ENCODE peak calls at places on chromosomes 7 and 10, in eight cellular contexts. G is psoas muscle, A is WERI-Rb-1, D is right atrium auricular region, N is PC-3, Z is mammary epithelial cell, B is adrenal gland, P is lung. E is an unnamed sample. For H3K36me3 and H3K9me3, the result is how much of the 10 kb centered on the place peaks cover.

GRCh38 chr7:47501406-47501805 is 80.5 kb downstream of the TNS3 start:
- DNase-seq in G (no peak), B (peak), A (no peak), N (no peak), D (no peak), P (no peak), Z (no peak), E (no peak)

GRCh38 chr10:28250782-28251181 is 52.1 kb downstream of the MPP7 start:
- DNase-seq in Z (peak), A (no peak), B (no peak), D (no peak), N (peak), G (no peak), P (no peak), E (no peak)

GRCh38 chr10:4144802-4145201 is 359.8 kb upstream of the KLF6 start:
- DNase-seq in D (no peak), N (peak), Z (peak), P (no peak), B (no peak), A (no peak), G (no peak), E (no peak)

GRCh38 chr7:29035044-29035740 is 77.1 kb upstream of the TRIL start:
- DNase-seq in G (peak), P (no peak), Z (peak), N (peak), A (no peak), B (peak), D (no peak), E (peak)

GRCh38 chr10:72094574-72094973 is 6.2 kb upstream of the SPOCK2 start:
- DNase-seq in D (no peak), Z (no peak), P (no peak), A (no peak), N (no peak), B (no peak), G (no peak), E (no peak)

GRCh38 chr10:24872049-24872789 is 80.2 kb downstream of the PRTFDC1 start:
- DNase-seq in P (no peak), N (no peak), Z (no peak), A (no peak), D (no peak), B (peak), G (no peak), E (no peak)

GRCh38 chr10:99276848-99277486 is 41.3 kb upstream of the HPSE2 start:
- DNase-seq in B (no peak), Z (no peak), P (no peak), D (no peak), A (no peak), N (peak), G (no peak), E (no peak)

GRCh38 chr10:57696641-57697040 is 571.1 kb downstream of the IPMK start:
- DNase-seq in A (no peak), P (no peak), D (no peak), Z (peak), G (no peak), B (no peak), N (peak), E (no peak)

GRCh38 chr10:533611-534566 is 155.6 kb downstream of the DIP2C start:
- DNase-seq in N (no peak), Z (no peak), P (no peak), A (no peak), D (no peak), G (no peak), B (no peak), E (peak)

GRCh38 chr10:49592726-49593563 is 17.2 kb upstream of the SLC18A3 start:
- DNase-seq in D (peak), Z (peak), G (no peak), A (peak), N (peak), B (peak), P (peak), E (peak)

GRCh38 chr7:91182819-91183405 is 81.3 kb upstream of the FZD1 start:
- DNase-seq in A (no peak), P (no peak), B (no peak), N (peak), G (no peak), D (no peak), Z (peak), E (no peak)

GRCh38 chr10:78540355-78541076 is 506.9 kb downstream of the RPS24 start:
- DNase-seq in D (no peak), B (no peak), P (no peak), Z (no peak), G (no peak), A (no peak), N (peak), E (no peak)

GRCh38 chr10:128178319-128178937 is 52.2 kb upstream of the MKI67 start:
- DNase-seq in D (no peak), A (peak), N (peak), Z (no peak), G (no peak), B (no peak), P (no peak), E (no peak)

GRCh38 chr10:43407148-43407575 is 1.8 kb downstream of the HNRNPF start:
- DNase-seq in D (no peak), A (peak), Z (peak), P (peak), N (peak), B (peak), G (peak), E (peak)

GRCh38 chr7:82578430-82578829 is 134.9 kb upstream of the CACNA2D1 start:
- DNase-seq in B (no peak), Z (peak), P (no peak), G (no peak), N (no peak), D (no peak), A (no peak), E (no peak)

GRCh38 chr10:84415539-84416244 is 87.3 kb downstream of the CCSER2 start:
- DNase-seq in B (no peak), A (no peak), Z (peak), N (peak), G (no peak), P (peak), D (no peak), E (no peak)

GRCh38 chr10:42836771-42837468 is 54.3 kb downstream of the BMS1 start:
- DNase-seq in D (no peak), A (peak), P (no peak), G (no peak), B (no peak), N (peak), Z (peak), E (no peak)

GRCh38 chr7:81676813-81677212 is 93.0 kb downstream of the HGF start:
- DNase-seq in P (no peak), A (no peak), G (no peak), D (no peak), N (no peak), Z (peak), B (peak), E (no peak)

GRCh38 chr7:47809387-47809786 is 138.9 kb downstream of the PKD1L1 start:
- DNase-seq in B (no peak), Z (no peak), G (no peak), D (no peak), P (no peak), A (no peak), N (no peak), E (no peak)

GRCh38 chr7:22319424-22320403 is 37.2 kb downstream of the RAPGEF5 start:
- DNase-seq in A (peak), P (no peak), D (no peak), Z (no peak), N (peak), B (no peak), G (no peak), E (no peak)

GRCh38 chr7:152847491-152847890 is 87.9 kb downstream of the ACTR3B start:
- DNase-seq in A (no peak), G (no peak), N (no peak), P (no peak), B (no peak), D (no peak), Z (no peak), E (no peak)

GRCh38 chr10:30357806-30358205 is 8.7 kb upstream of the MTPAP start:
- DNase-seq in B (no peak), A (no peak), G (no peak), Z (no peak), D (no peak), P (no peak), N (no peak), E (no peak)

GRCh38 chr7:29748286-29749099 is 57.8 kb upstream of the WIPF3 start:
- DNase-seq in N (peak), Z (peak), A (no peak), B (no peak), P (no peak), G (no peak), D (no peak), E (no peak)

GRCh38 chr10:47447740-47448139 is 36.2 kb downstream of the ANXA8 start:
- DNase-seq in D (no peak), Z (no peak), B (no peak), N (no peak), A (no peak), G (no peak), P (no peak), E (no peak)

GRCh38 chr10:109701583-109702215 is 221.6 kb downstream of the XPNPEP1 start:
- DNase-seq in A (no peak), Z (no peak), N (peak), B (no peak), G (no peak), D (no peak), P (no peak), E (no peak)

GRCh38 chr7:153522261-153522660 is 529.9 kb upstream of the DPP6 start:
- DNase-seq in G (no peak), A (no peak), N (no peak), D (no peak), P (no peak), Z (no peak), B (no peak), E (no peak)

GRCh38 chr7:30926323-30926722 is 14.7 kb downstream of the AQP1 start:
- DNase-seq in Z (no peak), B (no peak), N (no peak), P (peak), G (no peak), A (no peak), D (no peak), E (peak)

GRCh38 chr7:134254311-134254710 is 62.4 kb downstream of the SLC35B4 start:
- DNase-seq in Z (no peak), G (no peak), N (peak), D (no peak), A (no peak), P (no peak), B (no peak), E (no peak)

GRCh38 chr10:129870926-129871660 is 93.0 kb downstream of the EBF3 start:
- DNase-seq in G (no peak), B (no peak), D (no peak), A (peak), N (no peak), Z (peak), P (no peak), E (no peak)

GRCh38 chr10:48606530-48607355 is 1.9 kb upstream of the ARHGAP22 start:
- DNase-seq in B (peak), N (peak), D (peak), Z (peak), G (peak), A (no peak), P (peak), E (peak)

GRCh38 chr7:89681448-89681847 is 472.8 kb upstream of the STEAP1 start:
- DNase-seq in B (no peak), D (no peak), P (no peak), G (no peak), N (no peak), A (no peak), Z (no peak), E (no peak)

GRCh38 chr7:130084037-130084875 is 13.9 kb downstream of the KLHDC10 start:
- DNase-seq in P (no peak), A (no peak), D (no peak), B (peak), N (peak), G (peak), Z (no peak), E (no peak)

GRCh38 chr7:40604601-40605438 is 470.0 kb downstream of the SUGCT start:
- DNase-seq in A (peak), Z (no peak), D (no peak), N (no peak), G (peak), B (peak), P (peak), E (peak)

GRCh38 chr7:78279035-78279434 is 480.5 kb downstream of the PHTF2 start:
- DNase-seq in G (no peak), P (no peak), N (peak), D (no peak), A (no peak), B (no peak), Z (peak), E (no peak)

GRCh38 chr10:35059486-35059885 is 30.7 kb downstream of the CUL2 start:
- DNase-seq in G (no peak), N (no peak), B (no peak), Z (no peak), A (no peak), P (no peak), D (no peak), E (no peak)

GRCh38 chr10:91514025-91514424 is 103.9 kb downstream of the HECTD2 start:
- DNase-seq in D (no peak), B (no peak), N (peak), A (no peak), Z (no peak), G (no peak), P (no peak), E (no peak)

GRCh38 chr10:35452847-35453246 is 116.5 kb downstream of the CCNY start:
- DNase-seq in A (no peak), P (no peak), B (no peak), N (no peak), Z (no peak), D (no peak), G (no peak), E (no peak)

GRCh38 chr7:94654764-94655561 is 970 bp downstream of the SGCE start:
- DNase-seq in P (no peak), A (peak), B (peak), Z (peak), G (no peak), N (peak), D (no peak), E (peak)

GRCh38 chr10:132993271-132994260 is 51.2 kb upstream of the CFAP46 start:
- DNase-seq in B (no peak), Z (no peak), N (no peak), A (no peak), P (no peak), G (peak), D (no peak), E (no peak)

GRCh38 chr7:100685049-100685605 is 8.9 kb downstream of the GIGYF1 start:
- DNase-seq in P (no peak), D (no peak), B (no peak), A (no peak), Z (no peak), N (no peak), G (no peak), E (no peak)
- H3K36me3 ChIP-seq in P (half or more), D (half or more), B (half or more), A (half or more), Z (under half), N (under half), G (half or more), E (half or more)

DNA sequence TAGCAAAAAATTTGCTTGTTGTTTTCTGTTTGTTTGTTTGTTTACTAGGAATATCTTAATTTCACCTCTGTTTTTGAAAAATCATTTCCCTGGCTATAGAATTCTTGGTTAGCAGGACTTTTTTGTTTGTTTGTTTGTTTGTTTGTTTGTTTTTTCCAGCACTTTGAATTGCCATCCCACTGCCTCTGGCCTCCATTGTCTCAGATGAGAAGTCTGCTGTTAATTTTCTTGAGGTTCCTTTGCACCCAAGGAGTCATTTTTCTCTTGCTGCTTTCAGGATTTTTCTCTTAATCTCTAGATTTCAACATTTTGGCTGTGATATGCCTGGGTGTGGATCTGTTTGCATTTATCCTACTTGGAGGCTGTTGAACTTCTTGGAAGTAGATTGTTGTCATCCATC is 105.7 kb downstream of the FOXL3 start:
- DNase-seq in N (no peak), A (no peak), D (no peak), G (no peak), P (no peak), B (no peak), Z (no peak), E (no peak)
- H3K9me3 ChIP-seq in N (under half), A (under half), D (under half), G (under half), P (under half), B (under half), Z (under half), E (under half)

GRCh38 chr10:15642095-15642494 is 77.6 kb downstream of the ITGA8 start:
- DNase-seq in P (no peak), B (peak), Z (no peak), N (peak), A (no peak), D (no peak), G (no peak), E (no peak)

GRCh38 chr10:15636446-15636845 is 83.3 kb downstream of the ITGA8 start:
- DNase-seq in N (no peak), B (no peak), P (no peak), G (no peak), A (no peak), D (no peak), Z (no peak), E (no peak)

GRCh38 chr10:15640536-15641085 is 79.1 kb downstream of the ITGA8 start:
- DNase-seq in A (no peak), B (no peak), N (no peak), G (no peak), P (no peak), Z (no peak), D (no peak), E (no peak)
- TF ChIP-seq CTCF in A (no peak), B (no peak), N (no peak), G (no peak), P (no peak), Z (no peak), D (no peak), E (no peak)

DNA sequence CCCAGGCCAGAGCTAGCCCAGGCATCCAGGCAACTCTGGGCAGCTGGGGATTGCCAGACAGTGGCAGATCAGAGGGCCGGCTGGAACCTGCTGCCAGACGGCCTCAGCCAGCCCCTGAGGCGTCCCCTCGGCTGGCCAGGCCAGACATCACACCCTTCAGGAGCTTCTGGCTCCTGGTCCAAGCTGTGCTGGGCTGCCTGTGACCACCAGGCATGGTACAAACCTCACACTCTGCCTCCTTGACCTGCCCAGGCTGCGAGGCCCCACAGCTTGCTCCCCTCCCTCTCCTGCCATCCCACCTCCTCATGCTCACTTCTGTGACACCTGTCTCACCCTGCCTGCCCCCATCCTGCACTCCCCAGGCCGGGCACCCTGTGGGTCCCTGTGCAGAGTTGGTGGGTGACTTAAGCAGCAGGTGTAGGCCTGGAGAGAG is 5.7 kb downstream of the DEPP1 start:
- DNase-seq in N (no peak), G (no peak), D (no peak), A (no peak), P (no peak), Z (no peak), B (no peak), E (no peak)
- H3K36me3 ChIP-seq in N (under half), G (under half), D (under half), A (under half), P (under half), Z (under half), B (under half), E (under half)